ENCODE peak calls at places on chromosomes 6 and 20, in ten cellular contexts. J is right lobe of liver; O is heart left ventricle; G is neural crest cell; V is dorsolateral prefrontal cortex; A is sigmoid colon; I is fibroblast of mammary gland; K is Panc1; P is osteocyte; N is CD8-positive, alpha-beta T cell. T is an unnamed sample.

GRCh38 chr6:136566007-136566487 is 15.8 kb upstream of the MAP7 start:
- DNase-seq in O (peak), A (no peak), K (no peak), G (no peak), V (no peak), J (no peak), P (no peak), I (no peak), N (no peak), T (no peak)

GRCh38 chr6:3321875-3322274 is 63.1 kb downstream of the PSMG4 start:
- DNase-seq in G (no peak), O (no peak), K (no peak), I (no peak), V (no peak), A (no peak), N (no peak), P (no peak), J (no peak), T (no peak)

GRCh38 chr6:7071405-7071804 is 36.4 kb upstream of the RREB1 start:
- DNase-seq in O (no peak), I (no peak), J (no peak), A (no peak), N (no peak), G (no peak), P (no peak), K (no peak), V (no peak), T (no peak)

GRCh38 chr6:170298688-170299087 is 7.8 kb upstream of the DLL1 start:
- DNase-seq in K (no peak), G (no peak), O (no peak), J (no peak), I (no peak), V (no peak), A (no peak), P (no peak), N (no peak), T (no peak)

GRCh38 chr6:168992696-168993185 is 260.9 kb downstream of the THBS2 start:
- DNase-seq in I (no peak), G (no peak), N (no peak), A (no peak), V (no peak), P (no peak), K (no peak), J (no peak), O (no peak), T (no peak)

GRCh38 chr6:148037496-148037895 is 305.1 kb upstream of the SASH1 start:
- DNase-seq in J (no peak), O (no peak), K (no peak), G (no peak), N (no peak), A (no peak), V (no peak), I (peak), P (no peak), T (no peak)

GRCh38 chr6:148212366-148212765 is 130.3 kb upstream of the SASH1 start:
- DNase-seq in J (no peak), A (no peak), V (no peak), G (no peak), K (no peak), I (no peak), O (no peak), P (no peak), N (no peak), T (no peak)

GRCh38 chr6:107491791-107492674 is 2.1 kb downstream of the SOBP start:
- DNase-seq in J (peak), V (peak), G (no peak), N (no peak), O (peak), K (no peak), P (no peak), A (no peak), I (peak), T (no peak)

GRCh38 chr6:109672204-109672603 is 18.8 kb downstream of the AK9 start:
- DNase-seq in P (no peak), O (no peak), K (no peak), I (peak), N (no peak), G (no peak), A (no peak), V (no peak), J (no peak), T (no peak)

GRCh38 chr6:163249651-163250101 is 164.8 kb upstream of the QKI start:
- DNase-seq in J (no peak), A (no peak), K (no peak), I (no peak), P (no peak), O (no peak), N (no peak), V (no peak), G (no peak), T (no peak)

GRCh38 chr6:31575335-31575901 is at the start of gene TNF:
- DNase-seq in V (no peak), J (no peak), O (peak), G (no peak), I (no peak), A (peak), P (no peak), N (peak), K (no peak), T (no peak)

GRCh38 chr20:31675828-31676533 is 38.3 kb downstream of the COX4I2 start:
- DNase-seq in I (peak), G (no peak), A (no peak), V (no peak), N (no peak), J (no peak), K (no peak), O (no peak), P (no peak), T (no peak)

GRCh38 chr20:663315-664090 is 10.5 kb upstream of the SRXN1 start:
- DNase-seq in A (no peak), I (peak), P (no peak), V (no peak), K (no peak), N (no peak), G (no peak), O (no peak), J (no peak), T (no peak)

GRCh38 chr6:3353504-3353903 is 94.8 kb downstream of the PSMG4 start:
- DNase-seq in A (peak), O (no peak), P (no peak), K (no peak), V (no peak), N (no peak), G (no peak), I (no peak), J (no peak), T (no peak)

GRCh38 chr6:53615633-53616449 is 49.7 kb downstream of the KLHL31 start:
- DNase-seq in O (no peak), N (no peak), K (peak), P (no peak), V (no peak), A (no peak), I (peak), J (peak), G (no peak), T (no peak)

GRCh38 chr6:137494967-137495595 is 887 bp upstream of the OLIG3 start:
- DNase-seq in O (no peak), I (no peak), V (no peak), N (no peak), J (no peak), G (peak), P (no peak), A (no peak), K (no peak), T (no peak)

GRCh38 chr6:5337573-5337972 is 76.3 kb downstream of the FARS2 start:
- DNase-seq in V (no peak), I (peak), N (no peak), P (no peak), G (no peak), J (no peak), A (no peak), K (no peak), O (no peak), T (no peak)
- TF ChIP-seq CTCF in V (no peak), I (no peak), N (no peak), P (no peak), G (no peak), J (no peak), A (no peak), K (no peak), O (no peak), T (no peak)

GRCh38 chr6:166929534-166930189 is 26.7 kb downstream of the RNASET2 start:
- DNase-seq in P (peak), A (no peak), I (no peak), V (no peak), K (no peak), G (no peak), J (no peak), N (no peak), O (no peak), T (no peak)
- TF ChIP-seq CTCF in P (no peak), A (no peak), I (no peak), V (no peak), K (no peak), G (no peak), J (no peak), N (no peak), O (no peak), T (no peak)

GRCh38 chr20:39825950-39826349 is 863.1 kb downstream of the MAFB start:
- DNase-seq in K (no peak), J (no peak), N (no peak), O (no peak), V (no peak), G (no peak), A (no peak), P (no peak), I (peak), T (no peak)

GRCh38 chr20:39822667-39823066 is 860.5 kb downstream of the DHX35 start:
- DNase-seq in V (no peak), O (no peak), J (no peak), N (no peak), A (no peak), I (peak), G (no peak), P (no peak), K (no peak), T (no peak)

GRCh38 chr20:39825524-39825923 is 863.4 kb downstream of the DHX35 start:
- DNase-seq in J (no peak), K (no peak), V (no peak), N (no peak), O (no peak), A (no peak), G (no peak), I (no peak), P (no peak), T (no peak)

GRCh38 chr20:39823239-39823638 is 861.1 kb downstream of the DHX35 start:
- DNase-seq in O (no peak), J (no peak), A (no peak), G (no peak), N (no peak), V (no peak), K (no peak), P (no peak), I (peak), T (no peak)
- TF ChIP-seq CTCF in O (no peak), J (no peak), A (no peak), G (no peak), N (no peak), V (no peak), K (no peak), P (no peak), I (no peak), T (no peak)

GRCh38 chr6:47983491-47983890 is 127.5 kb downstream of the PTCHD4 start:
- DNase-seq in K (no peak), I (no peak), A (no peak), J (no peak), V (no peak), P (no peak), G (no peak), N (no peak), O (no peak), T (no peak)
- TF ChIP-seq CTCF in K (no peak), I (no peak), A (no peak), J (no peak), V (no peak), P (no peak), G (no peak), N (no peak), O (no peak), T (no peak)

GRCh38 chr6:99241905-99242534 is 107.5 kb downstream of the FAXC start:
- DNase-seq in V (no peak), N (no peak), O (no peak), I (peak), G (peak), P (no peak), K (no peak), J (no peak), A (no peak), T (no peak)
- TF ChIP-seq CTCF in V (peak), N (no peak), O (peak), I (peak), G (peak), P (peak), K (peak), J (no peak), A (no peak), T (peak)

GRCh38 chr6:41733349-41733706 is 2.1 kb downstream of the TFEB start:
- DNase-seq in N (no peak), O (no peak), P (no peak), V (no peak), G (no peak), A (no peak), J (no peak), I (no peak), K (no peak), T (no peak)
- TF ChIP-seq CTCF in N (no peak), O (no peak), P (no peak), V (no peak), G (no peak), A (no peak), J (no peak), I (no peak), K (no peak), T (no peak)

T was measured in D721Med.